ENCODE peak calls at places on chromosomes 12 and 14, in nine cellular contexts. S is body of pancreas, H is brain microvascular endothelial cell, A is omental fat pad, O is heart left ventricle, P is AG09319, K is lower leg skin, L is mesothelial cell of epicardium, M is endothelial cell of umbilical vein. F is an unnamed sample.

GRCh38 chr14:73771848-73772705 is 57.9 kb upstream of the PNMA1 start:
- DNase-seq in S (peak), H (peak), A (no peak), O (no peak), P (no peak), K (no peak), L (peak), M (peak), F (no peak)

GRCh38 chr12:1217191-1217949 is 226.3 kb downstream of the ERC1 start:
- DNase-seq in S (no peak), H (peak), A (no peak), O (no peak), P (peak), K (no peak), L (no peak), M (peak), F (no peak)

GRCh38 chr14:34258318-34258717 is 203.7 kb downstream of the SPTSSA start:
- DNase-seq in S (no peak), H (peak), A (no peak), O (no peak), P (no peak), K (no peak), L (no peak), M (no peak), F (no peak)

GRCh38 chr12:104351023-104351983 is 47.8 kb downstream of the EID3 start:
- DNase-seq in S (no peak), H (no peak), A (no peak), O (no peak), P (no peak), K (peak), L (no peak), M (no peak), F (no peak)

GRCh38 chr12:64160718-64161060 is 61.4 kb downstream of the KICS2 start:
- DNase-seq in S (no peak), H (peak), A (no peak), O (no peak), P (no peak), K (no peak), L (no peak), M (peak), F (no peak)

GRCh38 chr14:39988939-39989338 is 556.7 kb upstream of the FBXO33 start:
- DNase-seq in S (no peak), H (no peak), A (no peak), O (no peak), P (no peak), K (no peak), L (no peak), M (no peak), F (no peak)

GRCh38 chr14:90785474-90785873 is 30.8 kb downstream of the TTC7B start:
- DNase-seq in S (peak), H (peak), A (no peak), O (peak), P (no peak), K (peak), L (no peak), M (peak), F (peak)

GRCh38 chr14:81127785-81128184 is 93.0 kb downstream of the GTF2A1 start:
- DNase-seq in S (no peak), H (no peak), A (no peak), O (no peak), P (no peak), K (no peak), L (no peak), M (no peak), F (no peak)

GRCh38 chr12:121005346-121005815 is 10.9 kb downstream of the C12orf43 start:
- DNase-seq in S (peak), H (peak), A (no peak), O (no peak), P (no peak), K (no peak), L (no peak), M (peak), F (no peak)

GRCh38 chr12:78146365-78146772 is 315.7 kb downstream of the NAV3 start:
- DNase-seq in S (no peak), H (peak), A (no peak), O (no peak), P (peak), K (no peak), L (no peak), M (peak), F (no peak)

GRCh38 chr12:62767946-62768345 is 167.0 kb downstream of the PPM1H start:
- DNase-seq in S (no peak), H (no peak), A (no peak), O (no peak), P (no peak), K (no peak), L (no peak), M (no peak), F (no peak)

GRCh38 chr14:24848427-24848826 is 201.5 kb downstream of the STXBP6 start:
- DNase-seq in S (no peak), H (peak), A (no peak), O (no peak), P (no peak), K (no peak), L (no peak), M (no peak), F (no peak)

GRCh38 chr14:70654609-70655008 is 12.9 kb downstream of the TTC9 start:
- DNase-seq in S (no peak), H (no peak), A (no peak), O (no peak), P (no peak), K (no peak), L (no peak), M (no peak), F (no peak)

GRCh38 chr14:54229136-54229535 is 167.7 kb upstream of the CDKN3 start:
- DNase-seq in S (no peak), H (no peak), A (no peak), O (no peak), P (no peak), K (no peak), L (no peak), M (no peak), F (no peak)
- TF ChIP-seq CTCF in S (no peak), H (no peak), A (no peak), O (no peak), P (no peak), K (no peak), L (no peak), M (no peak), F (no peak)

DNA sequence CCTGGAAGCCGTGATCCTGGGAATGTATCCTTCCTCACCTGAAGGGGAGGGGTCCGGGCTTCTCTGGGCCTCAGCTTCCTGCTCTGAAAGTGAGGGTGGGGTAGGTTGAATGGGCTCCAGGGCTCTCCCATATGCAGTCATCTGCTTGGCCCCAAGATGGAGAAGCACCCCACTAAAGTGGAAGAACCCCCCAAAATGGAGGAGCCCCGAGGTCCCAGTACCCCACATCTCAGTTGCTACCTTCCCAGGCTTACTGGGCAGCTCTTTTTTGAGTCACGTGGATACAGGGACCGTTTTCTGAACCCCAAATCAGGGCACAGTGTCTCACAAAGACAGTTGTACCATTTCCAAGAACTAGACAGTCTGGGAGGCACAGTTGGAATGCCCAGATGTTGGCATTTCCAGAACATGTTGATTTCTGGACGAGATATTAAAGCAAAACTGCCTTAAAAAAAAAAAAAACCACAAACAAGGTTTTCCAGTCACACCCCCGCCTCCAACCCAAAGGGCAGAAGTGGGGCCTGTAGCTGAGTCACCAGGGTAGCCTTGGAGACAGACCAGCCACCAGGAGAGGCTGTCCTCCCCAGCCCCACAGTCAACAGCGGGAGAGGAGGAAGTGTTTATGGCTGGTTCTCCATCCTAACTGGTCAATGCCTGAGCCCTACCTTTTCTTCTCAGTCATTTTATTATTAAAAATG is 12.1 kb downstream of the VASH1 start:
- DNase-seq in S (peak), H (peak), A (no peak), O (peak), P (peak), K (peak), L (no peak), M (peak), F (peak)
- TF ChIP-seq CTCF in S (no peak), H (peak), A (no peak), O (no peak), P (peak), K (no peak), L (no peak), M (no peak), F (no peak)

GRCh38 chr12:42485823-42486222 is 103.7 kb downstream of the PRICKLE1 start:
- DNase-seq in S (no peak), H (no peak), A (no peak), O (no peak), P (no peak), K (no peak), L (no peak), M (no peak), F (no peak)
- TF ChIP-seq CTCF in S (no peak), H (no peak), A (no peak), O (no peak), P (no peak), K (no peak), L (no peak), M (no peak), F (no peak)

GRCh38 chr12:100020370-100020769 is 35.6 kb upstream of the ANKS1B start:
- DNase-seq in S (no peak), H (peak), A (no peak), O (no peak), P (no peak), K (no peak), L (no peak), M (no peak), F (no peak)

DNA sequence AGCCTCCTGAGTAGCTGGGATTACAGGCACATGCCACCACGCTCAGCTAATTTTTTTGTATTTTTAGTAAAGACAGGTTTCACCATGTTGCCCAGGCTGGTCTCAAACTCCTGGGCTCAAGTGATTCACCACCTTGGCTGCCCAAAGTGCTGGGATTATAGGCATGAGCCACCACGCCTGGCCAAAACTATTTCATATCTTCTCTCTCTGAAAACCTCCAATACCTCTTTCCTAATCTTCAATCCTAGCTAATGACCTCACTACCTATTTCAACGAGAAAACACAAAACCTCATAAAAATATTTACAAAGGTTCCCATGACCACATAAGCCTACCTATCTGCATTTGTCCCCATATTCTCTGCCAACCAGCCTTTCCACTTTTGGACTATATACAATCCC is 32.3 kb upstream of the ANKS1B start:
- DNase-seq in S (no peak), H (no peak), A (no peak), O (no peak), P (no peak), K (no peak), L (no peak), M (no peak), F (no peak)
- TF ChIP-seq CTCF in S (no peak), H (no peak), A (no peak), O (no peak), P (no peak), K (no peak), L (no peak), M (no peak), F (no peak)

GRCh38 chr14:59704054-59704453 is 127.4 kb upstream of the CCDC175 start:
- DNase-seq in S (no peak), H (no peak), A (no peak), O (no peak), P (no peak), K (no peak), L (no peak), M (no peak), F (peak)

GRCh38 chr14:59705245-59705644 is 128.6 kb upstream of the CCDC175 start:
- DNase-seq in S (no peak), H (no peak), A (no peak), O (no peak), P (no peak), K (no peak), L (no peak), M (no peak), F (no peak)

GRCh38 chr14:59705866-59706265 is 129.3 kb upstream of the CCDC175 start:
- DNase-seq in S (no peak), H (no peak), A (no peak), O (no peak), P (no peak), K (no peak), L (no peak), M (no peak), F (no peak)

GRCh38 chr14:59711083-59711482 is 134.5 kb upstream of the CCDC175 start:
- DNase-seq in S (no peak), H (no peak), A (no peak), O (no peak), P (no peak), K (no peak), L (no peak), M (no peak), F (no peak)

GRCh38 chr14:59707778-59708635 is 131.4 kb upstream of the CCDC175 start:
- DNase-seq in S (no peak), H (no peak), A (no peak), O (no peak), P (no peak), K (no peak), L (no peak), M (no peak), F (no peak)
- TF ChIP-seq CTCF in S (no peak), H (no peak), A (no peak), O (no peak), P (no peak), K (no peak), L (no peak), M (no peak), F (peak)

GRCh38 chr14:52015411-52016030 is 26.2 kb downstream of the RTRAF start:
- DNase-seq in S (peak), H (peak), A (no peak), O (no peak), P (no peak), K (no peak), L (no peak), M (peak), F (no peak)
- TF ChIP-seq CTCF in S (peak), H (peak), A (no peak), O (peak), P (peak), K (no peak), L (no peak), M (peak), F (peak)

DNA sequence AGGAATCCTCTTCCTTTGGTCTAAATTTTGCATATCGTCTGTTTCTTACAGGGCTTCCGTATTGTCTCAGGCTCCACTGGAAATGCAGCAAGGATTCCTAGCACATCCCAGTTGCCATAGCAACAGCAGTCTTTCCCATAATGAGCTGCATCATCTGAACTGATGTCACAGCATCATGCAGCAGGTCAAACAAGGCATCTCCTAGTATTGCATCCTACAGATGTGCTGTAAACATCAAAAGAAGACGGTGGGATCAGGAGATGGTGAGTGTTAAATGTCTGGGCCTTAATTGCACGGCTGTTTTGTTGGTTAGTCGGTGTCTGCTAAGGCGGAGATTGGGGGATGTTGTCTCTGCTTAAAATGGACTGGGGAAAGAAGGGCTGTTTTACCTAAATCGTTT is at the start of gene AKAP6:
- DNase-seq in S (no peak), H (no peak), A (no peak), O (no peak), P (no peak), K (no peak), L (no peak), M (no peak), F (no peak)
- TF ChIP-seq CTCF in S (no peak), H (no peak), A (no peak), O (no peak), P (no peak), K (no peak), L (no peak), M (no peak), F (no peak)

DNA sequence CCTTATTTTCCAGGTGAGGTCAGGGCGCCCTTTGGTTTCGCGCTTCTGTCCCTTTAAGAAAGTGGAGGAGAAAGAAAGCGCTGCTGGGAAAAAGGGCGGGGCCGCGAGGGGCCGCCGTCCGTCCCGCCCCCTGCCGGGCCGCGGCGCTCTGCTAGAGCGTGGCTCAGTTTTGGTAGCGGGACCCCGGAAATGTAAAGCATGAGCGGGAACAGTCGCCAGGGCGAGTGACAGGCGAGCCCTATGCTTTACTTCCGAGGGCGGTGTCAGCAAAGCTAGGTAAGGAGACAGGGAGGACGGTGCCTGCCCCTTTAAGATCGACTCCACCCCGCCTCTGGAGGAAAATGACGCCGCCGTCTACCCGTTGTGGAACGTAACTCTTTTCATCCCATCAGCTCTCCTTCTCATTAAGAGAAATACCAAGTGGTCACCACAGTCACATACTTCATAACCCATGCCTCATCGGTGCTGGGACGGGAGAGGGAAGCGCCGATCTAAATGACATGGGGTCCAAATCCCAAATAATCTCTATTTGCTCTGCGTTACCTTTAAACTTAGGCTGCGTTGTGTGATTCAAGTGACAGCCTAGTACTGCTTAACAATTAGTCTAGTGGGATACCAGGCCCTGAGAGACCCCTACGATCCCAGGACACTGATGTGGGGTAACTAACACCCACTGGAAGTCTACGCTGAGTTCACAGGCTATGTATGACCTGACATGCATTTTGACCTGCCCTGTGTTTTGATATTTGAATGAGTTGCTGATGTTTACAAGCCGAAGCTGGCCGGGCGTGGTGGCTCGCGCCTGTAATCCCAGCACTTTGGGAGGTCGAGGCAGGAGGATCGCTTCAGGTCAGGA is at the start of gene ETFBKMT:
- DNase-seq in S (peak), H (peak), A (peak), O (peak), P (peak), K (peak), L (peak), M (peak), F (peak)
- TF ChIP-seq CTCF in S (peak), H (peak), A (no peak), O (peak), P (peak), K (no peak), L (peak), M (peak), F (peak)

F was measured in tibial artery.